ENCODE peak calls at places on chromosome 15, in eight cellular contexts. Z, U, R, W, L, P, S and H are unnamed samples.

GRCh38 chr15:70308011-70308761 is 210.5 kb upstream of the TLE3 start:
- DNase-seq in S (no peak), P (no peak), Z (no peak), R (no peak), L (no peak), W (no peak), U (no peak), H (no peak)

GRCh38 chr15:22891426-22892210 is 53.2 kb downstream of the NIPA2 start:
- DNase-seq in W (no peak), U (peak; percentile 6), P (no peak), R (no peak), S (no peak), L (no peak), Z (no peak), H (no peak)

GRCh38 chr15:72964135-72964534 is 88.1 kb upstream of the NEO1 start:
- DNase-seq in P (no peak), U (no peak), S (no peak), Z (no peak), L (no peak), R (no peak), W (no peak), H (no peak)

GRCh38 chr15:40338921-40339620 is 1.7 kb downstream of the CCDC9B start:
- DNase-seq in W (peak; percentile 95), L (no peak), S (no peak), R (no peak), Z (no peak), P (no peak), U (no peak), H (no peak)

GRCh38 chr15:78907577-78907976 is 34.9 kb downstream of the MORF4L1 start:
- DNase-seq in U (no peak), W (no peak), Z (peak; percentile 8), L (no peak), S (peak; percentile 53), P (no peak), R (peak; percentile 81), H (no peak)

GRCh38 chr15:95259965-95260364 is 1028.6 kb downstream of the MCTP2 start:
- DNase-seq in S (no peak), W (no peak), U (no peak), Z (no peak), R (no peak), P (no peak), L (no peak), H (no peak)

GRCh38 chr15:88989578-88989977 is 76.4 kb upstream of the MFGE8 start:
- DNase-seq in P (no peak), R (no peak), S (no peak), U (no peak), W (peak; percentile 61), Z (no peak), L (no peak), H (no peak)

GRCh38 chr15:69801132-69801531 is 296.6 kb downstream of the TLE3 start:
- DNase-seq in S (no peak), Z (no peak), L (no peak), R (no peak), P (peak; percentile 27), W (no peak), U (no peak), H (no peak)

GRCh38 chr15:90807074-90807646 is 61.2 kb upstream of the FURIN start:
- DNase-seq in L (no peak), U (no peak), Z (no peak), S (no peak), P (no peak), W (peak; percentile 10), R (no peak), H (no peak)

GRCh38 chr15:29862271-29862670 is 40.0 kb upstream of the TJP1 start:
- DNase-seq in L (no peak), W (no peak), R (no peak), S (no peak), P (no peak), U (no peak), Z (no peak), H (no peak)

GRCh38 chr15:58788056-58788710 is 17.1 kb downstream of the MINDY2 start:
- DNase-seq in W (no peak), S (no peak), R (no peak), P (no peak), L (no peak), U (no peak), Z (no peak), H (no peak)

GRCh38 chr15:73375755-73376305 is 7.1 kb upstream of the HCN4 start:
- DNase-seq in Z (peak; percentile 89), L (no peak), W (no peak), S (no peak), P (no peak), U (no peak), R (peak; percentile 46), H (no peak)